ENCODE peak calls at places on chromosomes 7 and 10, in eight cellular contexts. One of them, this sample, is unnamed.

GRCh38 chr7:22782616-22783232 is 39.9 kb downstream of the TOMM7 start:
- DNase-seq in astrocyte of the hippocampus: peak; percentile 31
- DNase-seq in left ventricle myocardium inferior: peak; percentile 55
- DNase-seq in bronchial epithelial cell: peak; percentile 54
- DNase-seq in NCI-H2171 treated with DMSO at 0.1 percent for 48 hours: peak; percentile 31
- DNase-seq in nucleus accumbens: peak; percentile 8
- DNase-seq in retina: peak; percentile 16
- DNase-seq in pulmonary artery endothelial cell: peak; percentile 22
- DNase-seq in this sample: no peak

GRCh38 chr10:35765039-35765662 is 123.1 kb upstream of the FZD8 start:
- DNase-seq in pulmonary artery endothelial cell: no peak
- DNase-seq in bronchial epithelial cell: no peak
- DNase-seq in astrocyte of the hippocampus: no peak
- DNase-seq in nucleus accumbens: peak; percentile 8
- DNase-seq in left ventricle myocardium inferior: no peak
- DNase-seq in NCI-H2171 treated with DMSO at 0.1 percent for 48 hours: no peak
- DNase-seq in retina: peak; percentile 30
- DNase-seq in this sample: no peak

GRCh38 chr10:84523509-84523908 is 195.1 kb downstream of the CCSER2 start:
- DNase-seq in bronchial epithelial cell: peak; percentile 35
- DNase-seq in nucleus accumbens: no peak
- DNase-seq in astrocyte of the hippocampus: peak; percentile 57
- DNase-seq in left ventricle myocardium inferior: no peak
- DNase-seq in NCI-H2171 treated with DMSO at 0.1 percent for 48 hours: no peak
- DNase-seq in retina: no peak
- DNase-seq in pulmonary artery endothelial cell: no peak
- DNase-seq in this sample: no peak

GRCh38 chr10:62457196-62457595 is 83.0 kb downstream of the ZNF365 start:
- DNase-seq in bronchial epithelial cell: no peak
- DNase-seq in pulmonary artery endothelial cell: no peak
- DNase-seq in retina: no peak
- DNase-seq in left ventricle myocardium inferior: no peak
- DNase-seq in NCI-H2171 treated with DMSO at 0.1 percent for 48 hours: no peak
- DNase-seq in astrocyte of the hippocampus: no peak
- DNase-seq in nucleus accumbens: no peak
- DNase-seq in this sample: no peak

GRCh38 chr7:66076459-66077329 is 1.1 kb downstream of the ASL start:
- DNase-seq in astrocyte of the hippocampus: no peak
- DNase-seq in NCI-H2171 treated with DMSO at 0.1 percent for 48 hours: no peak
- DNase-seq in retina: no peak
- DNase-seq in nucleus accumbens: no peak
- DNase-seq in bronchial epithelial cell: no peak
- DNase-seq in pulmonary artery endothelial cell: no peak
- DNase-seq in left ventricle myocardium inferior: no peak
- DNase-seq in this sample: no peak

GRCh38 chr10:89476676-89477075 is 58.7 kb downstream of the SLC16A12 start:
- DNase-seq in left ventricle myocardium inferior: no peak
- DNase-seq in astrocyte of the hippocampus: peak; percentile 95
- DNase-seq in bronchial epithelial cell: no peak
- DNase-seq in NCI-H2171 treated with DMSO at 0.1 percent for 48 hours: no peak
- DNase-seq in nucleus accumbens: no peak
- DNase-seq in pulmonary artery endothelial cell: no peak
- DNase-seq in retina: no peak
- DNase-seq in this sample: no peak

GRCh38 chr10:30359373-30360206 is 10.5 kb upstream of the MTPAP start:
- DNase-seq in astrocyte of the hippocampus: peak; percentile 69
- DNase-seq in bronchial epithelial cell: peak; percentile 72
- DNase-seq in NCI-H2171 treated with DMSO at 0.1 percent for 48 hours: no peak
- DNase-seq in pulmonary artery endothelial cell: peak; percentile 3
- DNase-seq in retina: peak; percentile 71
- DNase-seq in nucleus accumbens: no peak
- DNase-seq in left ventricle myocardium inferior: peak; percentile 41
- DNase-seq in this sample: no peak

GRCh38 chr10:85927952-85928677 is 438.5 kb downstream of the GRID1 start:
- DNase-seq in bronchial epithelial cell: peak; percentile 84
- DNase-seq in nucleus accumbens: peak; percentile 10
- DNase-seq in retina: no peak
- DNase-seq in NCI-H2171 treated with DMSO at 0.1 percent for 48 hours: no peak
- DNase-seq in pulmonary artery endothelial cell: no peak
- DNase-seq in astrocyte of the hippocampus: no peak
- DNase-seq in left ventricle myocardium inferior: peak; percentile 27
- DNase-seq in this sample: no peak

GRCh38 chr10:26326874-26327273 is 110.3 kb downstream of the GAD2 start:
- DNase-seq in nucleus accumbens: no peak
- DNase-seq in bronchial epithelial cell: no peak
- DNase-seq in left ventricle myocardium inferior: no peak
- DNase-seq in retina: no peak
- DNase-seq in NCI-H2171 treated with DMSO at 0.1 percent for 48 hours: no peak
- DNase-seq in astrocyte of the hippocampus: no peak
- DNase-seq in pulmonary artery endothelial cell: no peak
- DNase-seq in this sample: no peak

GRCh38 chr7:79096361-79096805 is 357.1 kb downstream of the MAGI2 start:
- DNase-seq in left ventricle myocardium inferior: no peak
- DNase-seq in nucleus accumbens: no peak
- DNase-seq in NCI-H2171 treated with DMSO at 0.1 percent for 48 hours: no peak
- DNase-seq in bronchial epithelial cell: peak; percentile 17
- DNase-seq in astrocyte of the hippocampus: no peak
- DNase-seq in retina: no peak
- DNase-seq in pulmonary artery endothelial cell: no peak
- DNase-seq in this sample: no peak

GRCh38 chr7:44615149-44615611 is 8.8 kb downstream of the OGDH start:
- DNase-seq in nucleus accumbens: no peak
- DNase-seq in NCI-H2171 treated with DMSO at 0.1 percent for 48 hours: no peak
- DNase-seq in left ventricle myocardium inferior: peak; percentile 43
- DNase-seq in bronchial epithelial cell: peak; percentile 34
- DNase-seq in pulmonary artery endothelial cell: no peak
- DNase-seq in retina: no peak
- DNase-seq in astrocyte of the hippocampus: peak; percentile 28
- DNase-seq in this sample: no peak

GRCh38 chr10:35359056-35359455 is 22.7 kb downstream of the CCNY start:
- DNase-seq in NCI-H2171 treated with DMSO at 0.1 percent for 48 hours: peak; percentile 47
- DNase-seq in bronchial epithelial cell: no peak
- DNase-seq in left ventricle myocardium inferior: no peak
- DNase-seq in retina: no peak
- DNase-seq in nucleus accumbens: no peak
- DNase-seq in astrocyte of the hippocampus: no peak
- DNase-seq in pulmonary artery endothelial cell: no peak
- DNase-seq in this sample: no peak

GRCh38 chr7:31646969-31647368 is 40.0 kb upstream of the PPP1R17 start:
- DNase-seq in astrocyte of the hippocampus: no peak
- DNase-seq in pulmonary artery endothelial cell: no peak
- DNase-seq in NCI-H2171 treated with DMSO at 0.1 percent for 48 hours: no peak
- DNase-seq in bronchial epithelial cell: peak; percentile 67
- DNase-seq in nucleus accumbens: no peak
- DNase-seq in left ventricle myocardium inferior: no peak
- DNase-seq in retina: no peak
- DNase-seq in this sample: no peak

GRCh38 chr7:38760226-38760625 is 129.1 kb upstream of the AMPH start:
- DNase-seq in left ventricle myocardium inferior: no peak
- DNase-seq in bronchial epithelial cell: no peak
- DNase-seq in retina: no peak
- DNase-seq in nucleus accumbens: no peak
- DNase-seq in NCI-H2171 treated with DMSO at 0.1 percent for 48 hours: no peak
- DNase-seq in pulmonary artery endothelial cell: no peak
- DNase-seq in astrocyte of the hippocampus: no peak
- DNase-seq in this sample: no peak